ENCODE peak calls at places on chromosome 7, in six cellular contexts. One of them, this sample, is unnamed.

GRCh38 chr7:120273476-120273975 is 551 bp downstream of the KCND2 start:
- DNase-seq in HepG2: peak; percentile 0
- DNase-seq in H1: no peak
- DNase-seq in K562: no peak
- DNase-seq in GM12878: peak; percentile 15
- DNase-seq in HCT116: no peak
- DNase-seq in this sample: peak; percentile 43

GRCh38 chr7:151078233-151079040 is 2.2 kb downstream of the FASTK start:
- DNase-seq in GM12878: no peak
- DNase-seq in K562: no peak
- DNase-seq in HCT116: no peak
- DNase-seq in HepG2: no peak
- DNase-seq in H1: no peak
- DNase-seq in this sample: no peak

GRCh38 chr7:93828260-93828659 is 62.3 kb downstream of the TFPI2 start:
- DNase-seq in H1: no peak
- DNase-seq in GM12878: no peak
- DNase-seq in HCT116: no peak
- DNase-seq in HepG2: no peak
- DNase-seq in K562: no peak
- DNase-seq in this sample: no peak

GRCh38 chr7:34217972-34218371 is 312.6 kb downstream of the BMPER start:
- DNase-seq in HepG2: no peak
- DNase-seq in HCT116: no peak
- DNase-seq in GM12878: no peak
- DNase-seq in H1: no peak
- DNase-seq in K562: no peak
- DNase-seq in this sample: no peak

GRCh38 chr7:120973849-120974248 is 14.7 kb upstream of the CPED1 start:
- DNase-seq in HCT116: no peak
- DNase-seq in GM12878: no peak
- DNase-seq in H1: no peak
- DNase-seq in HepG2: no peak
- DNase-seq in K562: no peak
- DNase-seq in this sample: no peak

GRCh38 chr7:32427769-32428291 is 62.4 kb downstream of the LSM5 start:
- DNase-seq in H1: peak; percentile 87
- DNase-seq in K562: peak; percentile 70
- DNase-seq in GM12878: no peak
- DNase-seq in HCT116: peak; percentile 21
- DNase-seq in HepG2: peak; percentile 62
- DNase-seq in this sample: peak; percentile 97

GRCh38 chr7:51077951-51078350 is 238.7 kb downstream of the COBL start:
- DNase-seq in HepG2: no peak
- DNase-seq in K562: no peak
- DNase-seq in GM12878: no peak
- DNase-seq in HCT116: no peak
- DNase-seq in H1: no peak
- DNase-seq in this sample: no peak

GRCh38 chr7:76086070-76086469 is 38.2 kb downstream of the MDH2 start:
- DNase-seq in HCT116: no peak
- DNase-seq in H1: no peak
- DNase-seq in K562: no peak
- DNase-seq in GM12878: no peak
- DNase-seq in HepG2: no peak
- DNase-seq in this sample: no peak

GRCh38 chr7:39084344-39084743 is 106.6 kb downstream of the POU6F2 start:
- DNase-seq in GM12878: no peak
- DNase-seq in H1: no peak
- DNase-seq in HepG2: peak; percentile 2
- DNase-seq in K562: no peak
- DNase-seq in HCT116: no peak
- DNase-seq in this sample: no peak

GRCh38 chr7:115533785-115534184 is 496.8 kb downstream of the TFEC start:
- DNase-seq in HepG2: no peak
- DNase-seq in GM12878: no peak
- DNase-seq in K562: no peak
- DNase-seq in H1: no peak
- DNase-seq in HCT116: no peak
- DNase-seq in this sample: no peak

GRCh38 chr7:158135931-158136330 is 451.7 kb downstream of the PTPRN2 start:
- DNase-seq in HCT116: no peak
- DNase-seq in GM12878: no peak
- DNase-seq in HepG2: no peak
- DNase-seq in K562: no peak
- DNase-seq in H1: no peak
- DNase-seq in this sample: no peak

GRCh38 chr7:158140538-158141220 is 446.9 kb downstream of the PTPRN2 start:
- DNase-seq in H1: no peak
- DNase-seq in HCT116: no peak
- DNase-seq in K562: no peak
- DNase-seq in HepG2: no peak
- DNase-seq in GM12878: no peak
- DNase-seq in this sample: no peak

GRCh38 chr7:158139499-158139898 is 448.1 kb downstream of the PTPRN2 start:
- DNase-seq in HCT116: no peak
- DNase-seq in K562: no peak
- DNase-seq in GM12878: no peak
- DNase-seq in H1: no peak
- DNase-seq in HepG2: no peak
- DNase-seq in this sample: no peak

GRCh38 chr7:158137516-158138328 is 449.9 kb downstream of the PTPRN2 start:
- DNase-seq in GM12878: no peak
- DNase-seq in H1: no peak
- DNase-seq in K562: no peak
- DNase-seq in HCT116: no peak
- DNase-seq in HepG2: no peak
- DNase-seq in this sample: no peak

DNA sequence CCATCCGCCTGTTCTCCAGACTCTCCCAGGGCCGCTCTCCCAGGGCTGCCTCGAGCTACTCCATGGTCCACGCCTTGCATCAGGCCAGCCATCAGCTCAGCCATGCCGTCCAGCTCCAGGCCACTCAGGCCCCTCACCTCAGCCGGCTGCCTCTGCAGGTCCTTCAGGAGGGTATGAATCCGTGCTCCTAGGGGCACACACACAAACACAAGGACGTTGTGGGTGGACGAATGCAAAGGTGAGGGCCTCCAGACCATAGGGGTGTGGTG is 449.4 kb downstream of the PTPRN2 start:
- DNase-seq in HCT116: no peak
- DNase-seq in GM12878: no peak
- DNase-seq in H1: no peak
- DNase-seq in K562: no peak
- DNase-seq in HepG2: no peak
- DNase-seq in this sample: no peak
- H3K9me3 ChIP-seq in HCT116: no peaks in the 10 kb centered on the region
- H3K9me3 ChIP-seq in GM12878: no peaks in the 10 kb centered on the region
- H3K9me3 ChIP-seq in H1: peaks cover 2% of the 10 kb centered on the region
- H3K9me3 ChIP-seq in K562: no peaks in the 10 kb centered on the region
- H3K9me3 ChIP-seq in HepG2: no peaks in the 10 kb centered on the region
- H3K9me3 ChIP-seq in this sample: no peaks in the 10 kb centered on the region

GRCh38 chr7:1922870-1923236 is 252.8 kb downstream of the ELFN1 start:
- DNase-seq in H1: no peak
- DNase-seq in HCT116: no peak
- DNase-seq in GM12878: no peak
- DNase-seq in K562: no peak
- DNase-seq in HepG2: no peak
- DNase-seq in this sample: no peak

GRCh38 chr7:1920266-1920681 is 250.2 kb downstream of the ELFN1 start:
- DNase-seq in GM12878: no peak
- DNase-seq in K562: no peak
- DNase-seq in HepG2: no peak
- DNase-seq in H1: no peak
- DNase-seq in HCT116: no peak
- DNase-seq in this sample: no peak

GRCh38 chr7:1920886-1921285 is 250.8 kb downstream of the ELFN1 start:
- DNase-seq in H1: no peak
- DNase-seq in HepG2: no peak
- DNase-seq in HCT116: no peak
- DNase-seq in GM12878: no peak
- DNase-seq in K562: no peak
- DNase-seq in this sample: no peak

GRCh38 chr7:1923409-1924053 is 253.5 kb downstream of the ELFN1 start:
- DNase-seq in K562: no peak
- DNase-seq in GM12878: no peak
- DNase-seq in H1: no peak
- DNase-seq in HepG2: no peak
- DNase-seq in HCT116: no peak
- DNase-seq in this sample: no peak

DNA sequence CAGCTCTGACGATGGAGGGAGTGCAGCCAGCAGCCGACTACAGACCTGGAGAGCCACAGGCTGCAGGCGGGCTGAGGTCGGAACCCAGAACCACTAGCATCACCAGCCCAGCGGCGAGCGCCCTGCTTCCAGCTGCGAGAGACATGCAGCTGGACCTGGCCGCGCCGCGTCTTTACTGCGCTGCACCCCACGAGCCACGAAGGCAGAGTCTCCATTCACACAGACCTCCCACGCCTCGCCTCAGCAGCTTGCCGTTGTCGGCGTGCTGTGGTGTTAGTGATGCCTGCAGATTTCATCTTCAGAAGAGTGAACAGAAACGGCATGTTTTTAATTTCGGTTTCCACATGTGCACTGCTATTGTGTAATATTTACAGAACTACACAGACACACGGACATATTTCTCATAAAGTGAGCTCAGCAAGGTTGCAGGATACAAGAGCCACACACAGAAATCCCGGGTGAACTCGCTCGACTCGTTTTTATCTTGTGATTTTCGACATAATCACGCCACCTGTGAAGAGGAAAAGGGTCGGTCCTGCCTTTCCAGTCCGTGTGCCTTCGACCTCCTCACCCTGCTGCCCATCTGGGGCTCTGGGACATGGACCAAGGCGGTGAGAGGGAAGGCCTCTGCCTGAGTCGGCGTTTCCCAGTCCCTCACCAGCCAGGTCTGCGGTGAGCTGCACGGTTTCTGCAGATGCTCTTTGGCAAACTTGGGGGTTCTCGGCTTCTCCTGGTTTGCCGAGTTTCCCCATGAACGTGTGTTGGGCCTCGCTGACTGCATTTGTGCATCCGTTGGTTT is 252.2 kb downstream of the ELFN1 start:
- DNase-seq in H1: no peak
- DNase-seq in HepG2: no peak
- DNase-seq in GM12878: no peak
- DNase-seq in K562: no peak
- DNase-seq in HCT116: no peak
- DNase-seq in this sample: no peak
- H3K9ac ChIP-seq in H1: no peak overlapping the region
- H3K9ac ChIP-seq in HepG2: no peak overlapping the region
- H3K9ac ChIP-seq in GM12878: no peak overlapping the region
- H3K9ac ChIP-seq in K562: no peak overlapping the region
- H3K9ac ChIP-seq in HCT116: no peak overlapping the region
- H3K9ac ChIP-seq in this sample: no peak overlapping the region

DNA sequence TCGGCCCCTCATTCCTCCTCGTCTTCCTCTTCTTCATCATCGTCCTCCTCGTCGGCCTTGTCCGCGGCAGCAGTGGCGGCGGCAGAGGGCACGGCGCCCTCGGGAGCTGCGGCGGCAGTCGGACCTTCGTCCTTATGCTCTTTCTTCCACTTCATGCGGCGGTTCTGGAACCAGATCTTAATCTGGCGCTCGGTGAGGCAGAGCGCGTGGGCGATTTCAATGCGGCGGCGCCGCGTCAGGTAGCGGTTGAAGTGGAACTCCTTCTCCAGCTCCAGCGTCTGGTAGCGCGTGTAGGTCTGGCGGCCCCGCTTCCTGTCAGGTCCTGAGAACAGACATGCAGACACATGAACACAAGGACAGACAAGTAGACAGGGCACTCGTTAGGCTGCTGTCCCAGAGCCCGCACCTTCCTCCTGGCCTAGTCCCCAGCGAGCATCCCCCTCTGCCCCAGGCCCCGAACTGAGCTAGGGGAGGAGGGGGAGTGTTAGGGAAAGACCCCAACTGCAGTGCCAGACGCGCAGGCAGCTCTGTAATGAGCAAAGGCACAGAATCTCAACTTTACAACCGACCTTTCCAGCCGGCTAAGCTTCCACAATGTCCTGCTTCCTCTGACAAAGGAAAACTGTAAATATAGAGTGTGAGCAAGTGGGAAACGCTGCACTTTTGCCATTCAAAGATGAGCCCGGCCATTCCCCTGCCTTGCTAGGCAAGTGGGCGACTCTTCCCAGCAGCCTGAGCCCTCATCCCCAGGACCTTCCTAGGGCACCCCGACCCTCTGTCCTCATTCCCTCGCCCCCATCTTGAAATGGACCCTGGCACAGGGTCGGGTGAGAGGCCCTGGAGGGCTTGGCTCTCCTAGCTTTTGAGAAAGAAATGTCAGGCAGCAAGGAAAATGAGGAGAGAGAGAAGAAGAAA is 1.3 kb downstream of the HOXA7 start:
- DNase-seq in HCT116: no peak
- DNase-seq in GM12878: no peak
- DNase-seq in H1: no peak
- DNase-seq in K562: no peak
- DNase-seq in HepG2: no peak
- DNase-seq in this sample: no peak
- TF ChIP-seq ZNF274 in HCT116: no peak
- TF ChIP-seq ZNF274 in GM12878: no peak
- TF ChIP-seq ZNF274 in H1: no peak
- TF ChIP-seq ZNF274 in K562: no peak
- TF ChIP-seq ZNF274 in HepG2: no peak
- TF ChIP-seq ZNF274 in this sample: no peak

GRCh38 chr7:158193446-158193845 is 394.2 kb downstream of the PTPRN2 start:
- DNase-seq in GM12878: no peak
- DNase-seq in H1: no peak
- DNase-seq in HepG2: no peak
- DNase-seq in HCT116: no peak
- DNase-seq in K562: no peak
- DNase-seq in this sample: no peak
- H3K9me3 ChIP-seq in GM12878: no peaks in the 10 kb centered on the region
- H3K9me3 ChIP-seq in H1: peaks cover 32% of the 10 kb centered on the region
- H3K9me3 ChIP-seq in HepG2: peaks cover 28% of the 10 kb centered on the region
- H3K9me3 ChIP-seq in HCT116: no peaks in the 10 kb centered on the region
- H3K9me3 ChIP-seq in K562: no peaks in the 10 kb centered on the region
- H3K9me3 ChIP-seq in this sample: peaks cover 8% of the 10 kb centered on the region

GRCh38 chr7:111825046-111825445 is 262.8 kb upstream of the IMMP2L start:
- DNase-seq in H1: no peak
- DNase-seq in K562: no peak
- DNase-seq in HepG2: no peak
- DNase-seq in HCT116: no peak
- DNase-seq in GM12878: no peak
- DNase-seq in this sample: no peak

GRCh38 chr7:111833461-111833860 is 271.2 kb upstream of the IMMP2L start:
- DNase-seq in HepG2: no peak
- DNase-seq in H1: no peak
- DNase-seq in GM12878: no peak
- DNase-seq in K562: no peak
- DNase-seq in HCT116: no peak
- DNase-seq in this sample: no peak

GRCh38 chr7:111827863-111828504 is 265.7 kb upstream of the IMMP2L start:
- DNase-seq in K562: no peak
- DNase-seq in H1: no peak
- DNase-seq in GM12878: no peak
- DNase-seq in HepG2: no peak
- DNase-seq in HCT116: no peak
- DNase-seq in this sample: no peak

GRCh38 chr7:111832159-111832558 is 269.9 kb upstream of the IMMP2L start:
- DNase-seq in GM12878: no peak
- DNase-seq in H1: no peak
- DNase-seq in HepG2: no peak
- DNase-seq in K562: no peak
- DNase-seq in HCT116: no peak
- DNase-seq in this sample: no peak

GRCh38 chr7:111829221-111829620 is 266.9 kb upstream of the IMMP2L start:
- DNase-seq in H1: no peak
- DNase-seq in K562: no peak
- DNase-seq in HCT116: no peak
- DNase-seq in GM12878: no peak
- DNase-seq in HepG2: no peak
- DNase-seq in this sample: no peak
- H3K9ac ChIP-seq in H1: no peak overlapping the region
- H3K9ac ChIP-seq in K562: no peak overlapping the region
- H3K9ac ChIP-seq in HCT116: no peak overlapping the region
- H3K9ac ChIP-seq in GM12878: no peak overlapping the region
- H3K9ac ChIP-seq in HepG2: no peak overlapping the region
- H3K9ac ChIP-seq in this sample: no peak overlapping the region

This sample was measured in NT2/D1.